ENCODE peak calls at places on chromosomes 7 and 10, in ten cellular contexts. B is colonic mucosa; Q is HepG2; F is cardiac fibroblast; Y is BJ; K is CD8-positive, alpha-beta memory T cell; N is upper lobe of left lung; E is OCI-LY7; C is epithelial cell of proximal tubule; T is naive thymus-derived CD4-positive, alpha-beta T cell. R is an unnamed sample.

GRCh38 chr10:131818510-131819234 is 82.1 kb upstream of the PPP2R2D start:
- DNase-seq in B (peak), Q (no peak), F (no peak), Y (no peak), K (no peak), N (no peak), E (no peak), C (no peak), T (no peak), R (no peak)

GRCh38 chr10:62109532-62110293 is 158.9 kb downstream of the RTKN2 start:
- DNase-seq in B (no peak), Q (no peak), F (no peak), Y (no peak), K (no peak), N (no peak), E (peak), C (no peak), T (no peak), R (no peak)

GRCh38 chr7:82443801-82444219 is 233 bp upstream of the CACNA2D1 start:
- DNase-seq in B (peak), Q (no peak), F (peak), Y (peak), K (no peak), N (peak), E (no peak), C (no peak), T (no peak), R (peak)

GRCh38 chr10:69088801-69089501 is 1.0 kb downstream of the SRGN start:
- DNase-seq in B (no peak), Q (no peak), F (peak), Y (no peak), K (peak), N (no peak), E (peak), C (no peak), T (peak), R (no peak)

GRCh38 chr7:50632561-50633413 is 67.6 kb upstream of the DDC start:
- DNase-seq in B (peak), Q (peak), F (peak), Y (no peak), K (peak), N (peak), E (peak), C (peak), T (peak), R (no peak)

GRCh38 chr7:138345567-138345966 is 114.5 kb upstream of the TRIM24 start:
- DNase-seq in B (no peak), Q (no peak), F (no peak), Y (no peak), K (no peak), N (no peak), E (no peak), C (no peak), T (no peak), R (no peak)

GRCh38 chr7:20834656-20835055 is 48.0 kb upstream of the SP8 start:
- DNase-seq in B (no peak), Q (no peak), F (no peak), Y (no peak), K (no peak), N (no peak), E (no peak), C (no peak), T (no peak), R (no peak)

GRCh38 chr10:70106958-70107791 is 25.4 kb downstream of the AIFM2 start:
- DNase-seq in B (no peak), Q (peak), F (no peak), Y (no peak), K (no peak), N (no peak), E (peak), C (no peak), T (no peak), R (no peak)

GRCh38 chr10:121036431-121036830 is 185.3 kb downstream of the WDR11 start:
- DNase-seq in B (no peak), Q (no peak), F (no peak), Y (no peak), K (no peak), N (no peak), E (no peak), C (no peak), T (no peak), R (no peak)

GRCh38 chr10:98309366-98310355 is 41.7 kb upstream of the LOXL4 start:
- DNase-seq in B (peak), Q (peak), F (peak), Y (peak), K (no peak), N (peak), E (peak), C (no peak), T (no peak), R (no peak)

GRCh38 chr7:44280993-44281721 is 44.2 kb downstream of the CAMK2B start:
- DNase-seq in B (no peak), Q (no peak), F (no peak), Y (no peak), K (peak), N (peak), E (no peak), C (no peak), T (no peak), R (no peak)

GRCh38 chr7:30575910-30576309 is 18.8 kb upstream of the GARS1 start:
- DNase-seq in B (no peak), Q (no peak), F (no peak), Y (no peak), K (no peak), N (no peak), E (no peak), C (no peak), T (no peak), R (no peak)

GRCh38 chr10:119120413-119120867 is 16.5 kb downstream of the DENND10 start:
- DNase-seq in B (no peak), Q (peak), F (no peak), Y (peak), K (no peak), N (no peak), E (peak), C (no peak), T (no peak), R (no peak)

GRCh38 chr10:107656932-107657331 is 492.4 kb upstream of the SORCS1 start:
- DNase-seq in B (no peak), Q (no peak), F (no peak), Y (no peak), K (no peak), N (no peak), E (no peak), C (no peak), T (no peak), R (no peak)

GRCh38 chr7:26151953-26152781 is at the start of gene NFE2L3:
- DNase-seq in B (peak), Q (peak), F (peak), Y (no peak), K (peak), N (peak), E (peak), C (no peak), T (peak), R (no peak)

GRCh38 chr7:26153823-26154783 is 2.1 kb downstream of the NFE2L3 start:
- DNase-seq in B (peak), Q (no peak), F (no peak), Y (no peak), K (no peak), N (peak), E (peak), C (no peak), T (no peak), R (no peak)

GRCh38 chr7:26151096-26151495 is 902 bp upstream of the NFE2L3 start:
- DNase-seq in B (no peak), Q (no peak), F (no peak), Y (no peak), K (peak), N (no peak), E (no peak), C (no peak), T (no peak), R (no peak)

GRCh38 chr7:26151650-26151952 is 397 bp upstream of the NFE2L3 start:
- DNase-seq in B (no peak), Q (no peak), F (no peak), Y (no peak), K (no peak), N (no peak), E (no peak), C (no peak), T (no peak), R (no peak)

DNA sequence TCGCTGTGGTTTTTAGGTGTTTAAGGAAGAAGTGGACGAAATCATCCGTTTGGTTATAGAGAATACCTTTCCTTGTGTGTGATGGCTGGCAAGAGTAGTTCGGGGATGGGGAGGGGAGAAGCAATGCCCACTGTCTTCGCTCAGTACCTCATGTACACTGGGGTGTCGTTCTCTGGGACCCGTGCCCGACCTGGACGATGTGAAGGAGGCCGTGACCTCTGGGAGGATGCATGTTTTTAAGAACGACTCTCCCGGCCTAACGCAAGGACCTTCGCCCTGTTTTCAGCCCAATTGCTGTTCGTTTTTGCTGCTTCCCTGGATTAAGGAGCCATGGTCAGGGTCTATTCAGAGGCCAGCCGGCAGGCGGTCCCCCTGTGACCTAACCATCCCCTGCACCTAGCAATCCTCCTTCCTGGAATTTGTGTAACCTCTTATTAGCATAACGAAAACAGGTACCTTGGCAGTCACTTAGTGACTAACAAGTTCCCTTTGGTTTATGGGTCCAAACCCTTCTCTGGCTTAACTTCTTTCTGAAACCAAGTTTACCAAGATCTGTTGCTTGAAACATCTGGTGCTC is 1.3 kb downstream of the NFE2L3 start:
- DNase-seq in B (peak), Q (no peak), F (no peak), Y (no peak), K (no peak), N (no peak), E (peak), C (no peak), T (no peak), R (no peak)
- H3K4me3 ChIP-seq in B (peak), Q (peak), F (peak), Y (peak), K (peak), N (peak), E (peak), C (peak), T (peak), R (peak)

GRCh38 chr10:127908106-127908957 is 1.4 kb downstream of the PTPRE start:
- DNase-seq in B (no peak), Q (peak), F (peak), Y (no peak), K (no peak), N (peak), E (no peak), C (no peak), T (no peak), R (no peak)
- H3K4me3 ChIP-seq in B (peak), Q (no peak), F (peak), Y (no peak), K (no peak), N (peak), E (no peak), C (peak), T (no peak), R (no peak)

GRCh38 chr7:137342340-137342739 is 1.2 kb downstream of the PTN start:
- DNase-seq in B (no peak), Q (no peak), F (peak), Y (no peak), K (no peak), N (no peak), E (no peak), C (no peak), T (no peak), R (no peak)

GRCh38 chr7:137342751-137343482 is 616 bp downstream of the PTN start:
- DNase-seq in B (no peak), Q (no peak), F (no peak), Y (no peak), K (no peak), N (no peak), E (no peak), C (no peak), T (no peak), R (no peak)

GRCh38 chr7:137337902-137338301 is 5.6 kb downstream of the PTN start:
- DNase-seq in B (no peak), Q (no peak), F (no peak), Y (no peak), K (no peak), N (no peak), E (no peak), C (no peak), T (no peak), R (no peak)

GRCh38 chr7:137345799-137346449 is 2.4 kb upstream of the PTN start:
- DNase-seq in B (no peak), Q (no peak), F (no peak), Y (no peak), K (no peak), N (no peak), E (no peak), C (no peak), T (no peak), R (no peak)

GRCh38 chr7:137343483-137343841 is at the start of gene PTN:
- DNase-seq in B (no peak), Q (no peak), F (peak), Y (peak), K (no peak), N (peak), E (no peak), C (no peak), T (no peak), R (no peak)
- H3K4me3 ChIP-seq in B (peak), Q (no peak), F (peak), Y (peak), K (no peak), N (peak), E (no peak), C (peak), T (no peak), R (peak)

DNA sequence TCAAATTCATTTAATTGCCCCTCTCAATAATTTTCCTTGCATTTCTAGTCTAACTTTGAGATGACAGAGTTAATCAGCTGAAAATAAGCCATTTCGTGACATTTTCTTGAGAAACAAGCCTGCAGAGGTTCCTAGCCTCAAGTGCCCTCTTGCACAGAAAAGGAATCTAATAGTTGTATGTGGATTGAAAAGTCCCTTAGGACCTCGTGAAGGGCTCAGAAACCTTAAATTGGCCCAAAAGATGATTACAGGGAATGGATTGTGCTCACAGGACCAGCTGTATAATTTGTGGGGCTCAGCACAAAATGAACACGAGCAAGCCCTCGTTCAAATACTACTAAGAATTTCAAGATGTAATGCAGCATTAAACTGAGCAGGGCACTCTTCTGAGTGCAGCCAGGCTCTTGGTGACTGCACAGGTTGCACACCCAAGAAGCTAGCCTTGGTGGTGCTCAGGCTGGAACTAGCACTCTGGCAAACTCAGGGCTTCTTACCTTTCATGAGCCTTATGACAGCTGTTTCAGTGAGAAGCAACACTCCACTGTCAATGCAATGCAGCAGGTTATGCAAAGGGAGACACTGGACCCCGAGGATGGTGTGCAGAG is 102.2 kb downstream of the GSAP start:
- DNase-seq in B (no peak), Q (no peak), F (no peak), Y (no peak), K (no peak), N (no peak), E (no peak), C (no peak), T (no peak), R (no peak)
- H3K4me3 ChIP-seq in B (no peak), Q (no peak), F (no peak), Y (no peak), K (no peak), N (no peak), E (no peak), C (no peak), T (no peak), R (no peak)